ENCODE peak calls at places on chromosomes 5 and 9, in ten cellular contexts. One of them, this sample, is unnamed.

GRCh38 chr5:79666758-79667157 is 22.9 kb upstream of the CMYA5 start:
- DNase-seq in iPS DF 19.7: no peak
- DNase-seq in frontal cortex: no peak
- DNase-seq in CD4-positive, alpha-beta memory T cell: no peak
- DNase-seq in EL: no peak
- DNase-seq in dermis microvascular lymphatic vessel endothelial cell: no peak
- DNase-seq in GM10248: peak
- DNase-seq in endodermal cell: no peak
- DNase-seq in MM.1S: no peak
- DNase-seq in GM13977: no peak
- DNase-seq in this sample: no peak

GRCh38 chr9:98532574-98532973 is 176.2 kb downstream of the GABBR2 start:
- DNase-seq in iPS DF 19.7: no peak
- DNase-seq in frontal cortex: no peak
- DNase-seq in CD4-positive, alpha-beta memory T cell: no peak
- DNase-seq in EL: no peak
- DNase-seq in dermis microvascular lymphatic vessel endothelial cell: no peak
- DNase-seq in GM10248: no peak
- DNase-seq in endodermal cell: no peak
- DNase-seq in MM.1S: no peak
- DNase-seq in GM13977: no peak
- DNase-seq in this sample: no peak

GRCh38 chr5:133754575-133755169 is 142.3 kb upstream of the FSTL4 start:
- DNase-seq in iPS DF 19.7: no peak
- DNase-seq in frontal cortex: no peak
- DNase-seq in CD4-positive, alpha-beta memory T cell: no peak
- DNase-seq in EL: no peak
- DNase-seq in dermis microvascular lymphatic vessel endothelial cell: peak
- DNase-seq in GM10248: peak
- DNase-seq in endodermal cell: peak
- DNase-seq in MM.1S: peak
- DNase-seq in GM13977: peak
- DNase-seq in this sample: peak

GRCh38 chr9:134491436-134491835 is 150.2 kb upstream of the COL5A1 start:
- DNase-seq in iPS DF 19.7: no peak
- DNase-seq in frontal cortex: no peak
- DNase-seq in CD4-positive, alpha-beta memory T cell: no peak
- DNase-seq in EL: no peak
- DNase-seq in dermis microvascular lymphatic vessel endothelial cell: no peak
- DNase-seq in GM10248: no peak
- DNase-seq in endodermal cell: no peak
- DNase-seq in MM.1S: no peak
- DNase-seq in GM13977: no peak
- DNase-seq in this sample: no peak

GRCh38 chr5:130705368-130705767 is 459.7 kb downstream of the HINT1 start:
- DNase-seq in iPS DF 19.7: no peak
- DNase-seq in frontal cortex: no peak
- DNase-seq in CD4-positive, alpha-beta memory T cell: no peak
- DNase-seq in EL: no peak
- DNase-seq in dermis microvascular lymphatic vessel endothelial cell: no peak
- DNase-seq in GM10248: no peak
- DNase-seq in endodermal cell: no peak
- DNase-seq in MM.1S: no peak
- DNase-seq in GM13977: no peak
- DNase-seq in this sample: no peak

GRCh38 chr5:96004754-96005153 is 43.1 kb upstream of the ELL2 start:
- DNase-seq in iPS DF 19.7: no peak
- DNase-seq in frontal cortex: no peak
- DNase-seq in CD4-positive, alpha-beta memory T cell: no peak
- DNase-seq in EL: no peak
- DNase-seq in dermis microvascular lymphatic vessel endothelial cell: no peak
- DNase-seq in GM10248: no peak
- DNase-seq in endodermal cell: no peak
- DNase-seq in MM.1S: no peak
- DNase-seq in GM13977: no peak
- DNase-seq in this sample: no peak

GRCh38 chr9:122370869-122371467 is at the start of gene PTGS1:
- DNase-seq in iPS DF 19.7: no peak
- DNase-seq in frontal cortex: peak
- DNase-seq in CD4-positive, alpha-beta memory T cell: no peak
- DNase-seq in EL: peak
- DNase-seq in dermis microvascular lymphatic vessel endothelial cell: no peak
- DNase-seq in GM10248: peak
- DNase-seq in endodermal cell: peak
- DNase-seq in MM.1S: peak
- DNase-seq in GM13977: peak
- DNase-seq in this sample: peak

GRCh38 chr9:94941211-94941875 is 214.8 kb downstream of the AOPEP start:
- DNase-seq in iPS DF 19.7: no peak
- DNase-seq in frontal cortex: no peak
- DNase-seq in CD4-positive, alpha-beta memory T cell: no peak
- DNase-seq in EL: peak
- DNase-seq in dermis microvascular lymphatic vessel endothelial cell: peak
- DNase-seq in GM10248: no peak
- DNase-seq in endodermal cell: no peak
- DNase-seq in MM.1S: no peak
- DNase-seq in GM13977: no peak
- DNase-seq in this sample: peak

GRCh38 chr5:149310947-149311675 is 34.2 kb upstream of the GRPEL2 start:
- DNase-seq in iPS DF 19.7: peak
- DNase-seq in frontal cortex: no peak
- DNase-seq in CD4-positive, alpha-beta memory T cell: no peak
- DNase-seq in EL: peak
- DNase-seq in dermis microvascular lymphatic vessel endothelial cell: peak
- DNase-seq in GM10248: no peak
- DNase-seq in endodermal cell: peak
- DNase-seq in MM.1S: no peak
- DNase-seq in GM13977: no peak
- DNase-seq in this sample: peak